ENCODE peak calls at places on chromosomes 4 and X, in nine cellular contexts. V is chondrocyte; P is endothelial cell; H is RWPE1; M is cardiac muscle cell; Y is neural progenitor cell; D is A549; E is CD8-positive, alpha-beta T cell; O is tibial artery. I is an unnamed sample.

GRCh38 chrX:140110081-140110650 is 144.8 kb upstream of the CXorf66 start:
- DNase-seq in V (no peak), P (no peak), H (no peak), M (no peak), Y (no peak), D (no peak), E (no peak), O (no peak), I (no peak)

GRCh38 chr4:186761281-186761897 is 37.7 kb upstream of the FAT1 start:
- DNase-seq in V (no peak), P (no peak), H (no peak), M (no peak), Y (no peak), D (no peak), E (no peak), O (no peak), I (no peak)

GRCh38 chrX:44265559-44265958 is 77.9 kb downstream of the EFHC2 start:
- DNase-seq in V (no peak), P (no peak), H (no peak), M (no peak), Y (no peak), D (no peak), E (no peak), O (no peak), I (no peak)

GRCh38 chr4:41050116-41050515 is 164.2 kb downstream of the APBB2 start:
- DNase-seq in V (no peak), P (no peak), H (no peak), M (peak; percentile 70), Y (no peak), D (no peak), E (no peak), O (no peak), I (no peak)

GRCh38 chrX:119693996-119694451 is 1.1 kb upstream of the SEPTIN6 start:
- DNase-seq in V (no peak), P (no peak), H (no peak), M (no peak), Y (peak; percentile 35), D (no peak), E (peak; percentile 50), O (no peak), I (no peak)

GRCh38 chr4:96162631-96163030 is 322.7 kb downstream of the PDHA2 start:
- DNase-seq in V (no peak), P (no peak), H (no peak), M (peak; percentile 31), Y (no peak), D (no peak), E (no peak), O (no peak), I (no peak)

GRCh38 chr4:6191448-6192130 is 8.8 kb downstream of the JAKMIP1 start:
- DNase-seq in V (no peak), P (no peak), H (no peak), M (no peak), Y (peak; percentile 17), D (no peak), E (no peak), O (no peak), I (no peak)

GRCh38 chrX:153954618-153955450 is 10.4 kb upstream of the RENBP start:
- DNase-seq in V (peak; percentile 94), P (no peak), H (no peak), M (no peak), Y (no peak), D (no peak), E (no peak), O (no peak), I (no peak)

GRCh38 chr4:3765271-3766206 is 646 bp upstream of the ADRA2C start:
- DNase-seq in V (no peak), P (peak; percentile 65), H (peak; percentile 13), M (peak; percentile 61), Y (peak; percentile 90), D (peak; percentile 56), E (no peak), O (peak; percentile 44), I (no peak)

GRCh38 chr4:2194556-2194955 is 47.4 kb downstream of the HAUS3 start:
- DNase-seq in V (no peak), P (no peak), H (no peak), M (no peak), Y (no peak), D (no peak), E (no peak), O (no peak), I (no peak)

GRCh38 chr4:63869370-63869769 is 539.9 kb downstream of the TECRL start:
- DNase-seq in V (no peak), P (no peak), H (no peak), M (no peak), Y (no peak), D (no peak), E (no peak), O (no peak), I (no peak)

GRCh38 chr4:76697129-76697803 is 200.7 kb downstream of the SOWAHB start:
- DNase-seq in V (no peak), P (no peak), H (no peak), M (no peak), Y (no peak), D (no peak), E (no peak), O (no peak), I (peak; percentile 77)

GRCh38 chrX:10021461-10022272 is 54.5 kb downstream of the CLDN34 start:
- DNase-seq in V (no peak), P (no peak), H (no peak), M (no peak), Y (no peak), D (peak; percentile 57), E (no peak), O (no peak), I (no peak)

GRCh38 chr4:15295421-15296162 is 132.2 kb upstream of the C1QTNF7 start:
- DNase-seq in V (no peak), P (no peak), H (no peak), M (no peak), Y (no peak), D (no peak), E (no peak), O (no peak), I (no peak)

GRCh38 chr4:15299627-15300026 is 128.2 kb upstream of the C1QTNF7 start:
- DNase-seq in V (no peak), P (no peak), H (no peak), M (no peak), Y (no peak), D (no peak), E (no peak), O (no peak), I (no peak)

GRCh38 chr4:15294202-15294601 is 133.6 kb upstream of the C1QTNF7 start:
- DNase-seq in V (no peak), P (no peak), H (no peak), M (no peak), Y (no peak), D (no peak), E (no peak), O (no peak), I (no peak)

GRCh38 chr4:15294832-15295231 is 133.0 kb upstream of the C1QTNF7 start:
- DNase-seq in V (no peak), P (no peak), H (no peak), M (no peak), Y (no peak), D (no peak), E (no peak), O (no peak), I (no peak)

GRCh38 chr4:15297344-15297743 is 130.5 kb upstream of the C1QTNF7 start:
- DNase-seq in V (no peak), P (no peak), H (no peak), M (no peak), Y (no peak), D (no peak), E (no peak), O (no peak), I (no peak)
- TF ChIP-seq CTCF in V (no peak), P (no peak), H (no peak), M (no peak), Y (no peak), D (no peak), E (no peak), O (no peak), I (no peak)

DNA sequence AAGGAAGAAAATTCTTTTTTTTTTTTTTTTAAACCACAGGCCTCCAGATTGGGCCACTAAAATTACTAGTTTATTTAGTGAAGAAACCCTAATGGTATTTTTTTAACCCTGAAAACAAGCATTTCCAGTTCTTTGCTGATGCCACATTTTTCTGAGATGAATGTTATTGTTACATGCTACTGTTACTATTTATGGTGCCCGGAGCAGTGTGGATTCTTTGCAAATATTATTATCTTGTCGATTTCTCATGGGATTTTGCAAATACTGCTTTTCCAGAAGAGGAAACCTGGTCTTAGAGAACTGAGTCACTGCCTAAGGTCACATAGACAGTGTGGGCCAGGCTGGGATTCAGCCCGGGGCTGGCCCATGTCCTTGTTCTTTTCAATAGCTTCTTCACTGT is 8.7 kb upstream of the ALAS2 start:
- DNase-seq in V (no peak), P (no peak), H (peak; percentile 10), M (no peak), Y (no peak), D (no peak), E (no peak), O (no peak), I (no peak)
- TF ChIP-seq CTCF in V (no peak), P (no peak), H (no peak), M (no peak), Y (no peak), D (no peak), E (no peak), O (no peak), I (no peak)

GRCh38 chr4:66252291-66252690 is 582.0 kb upstream of the EPHA5 start:
- DNase-seq in V (no peak), P (no peak), H (no peak), M (peak; percentile 12), Y (no peak), D (no peak), E (no peak), O (no peak), I (no peak)
- TF ChIP-seq CTCF in V (peak; percentile 57), P (no peak), H (peak; percentile 12), M (peak; percentile 30), Y (peak; percentile 12), D (no peak), E (no peak), O (no peak), I (no peak)

GRCh38 chrX:109966246-109966645 is 36.7 kb upstream of the TMEM164 start:
- DNase-seq in V (no peak), P (no peak), H (peak; percentile 16), M (peak; percentile 47), Y (no peak), D (peak; percentile 3), E (no peak), O (no peak), I (no peak)

GRCh38 chrX:109959356-109959871 is 43.5 kb upstream of the TMEM164 start:
- DNase-seq in V (no peak), P (no peak), H (no peak), M (no peak), Y (no peak), D (no peak), E (no peak), O (no peak), I (no peak)

GRCh38 chrX:109967151-109967550 is 35.8 kb upstream of the TMEM164 start:
- DNase-seq in V (no peak), P (no peak), H (no peak), M (no peak), Y (no peak), D (no peak), E (no peak), O (no peak), I (no peak)

DNA sequence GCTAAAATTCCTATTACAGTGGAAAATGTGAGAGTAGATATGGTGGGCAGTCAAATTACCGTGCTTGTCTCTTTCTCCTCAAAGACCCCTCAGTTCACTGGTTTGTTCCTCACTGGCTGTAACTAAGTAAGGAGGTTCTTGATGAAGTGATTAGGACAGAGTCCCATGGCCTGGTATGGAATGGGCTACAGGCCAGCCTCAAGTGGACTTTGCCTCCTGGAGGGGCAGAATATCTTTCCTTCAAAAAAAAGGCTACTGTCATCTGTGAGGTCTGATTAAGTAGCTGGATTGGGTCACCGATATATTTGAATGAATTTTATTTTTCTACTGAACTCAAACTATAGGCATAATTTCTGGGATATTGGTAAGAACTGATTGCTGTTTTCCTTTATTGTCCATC is 38.5 kb upstream of the TMEM164 start:
- DNase-seq in V (no peak), P (no peak), H (no peak), M (no peak), Y (no peak), D (no peak), E (no peak), O (no peak), I (no peak)
- TF ChIP-seq CTCF in V (no peak), P (no peak), H (no peak), M (no peak), Y (no peak), D (no peak), E (no peak), O (no peak), I (no peak)